ENCODE peak calls at places on chromosomes 5 and 9, in nine cellular contexts. I is heart right ventricle, X is RWPE1, G is suprapubic skin, N is A549, J is mammary epithelial cell, S is adrenal gland, H is tibial nerve, F is Karpas-422. D is an unnamed sample.

GRCh38 chr5:74272019-74272775 is 368.3 kb downstream of the ENC1 start:
- DNase-seq in I (no peak), X (peak; percentile 74), G (no peak), N (peak; percentile 11), J (peak; percentile 42), S (no peak), H (no peak), F (no peak), D (no peak)

GRCh38 chr9:129131300-129132145 is 20.3 kb downstream of the PTPA start:
- DNase-seq in I (peak; percentile 82), X (peak; percentile 89), G (peak; percentile 88), N (peak; percentile 72), J (peak; percentile 50), S (peak; percentile 93), H (peak; percentile 63), F (peak; percentile 92), D (peak; percentile 57)

GRCh38 chr9:92328225-92328624 is 2.5 kb downstream of the CENPP start:
- DNase-seq in I (no peak), X (peak; percentile 53), G (no peak), N (peak; percentile 59), J (peak; percentile 31), S (no peak), H (no peak), F (peak; percentile 72), D (no peak)

GRCh38 chr5:127203818-127204217 is 86.8 kb upstream of the MEGF10 start:
- DNase-seq in I (no peak), X (peak; percentile 55), G (no peak), N (no peak), J (peak; percentile 85), S (no peak), H (no peak), F (no peak), D (no peak)

GRCh38 chr5:122429545-122430327 is 117.7 kb downstream of the SNCAIP start:
- DNase-seq in I (no peak), X (no peak), G (no peak), N (no peak), J (no peak), S (no peak), H (no peak), F (no peak), D (no peak)

GRCh38 chr5:59562756-59563389 is 330.7 kb downstream of the PDE4D start:
- DNase-seq in I (no peak), X (peak; percentile 21), G (no peak), N (peak; percentile 91), J (peak; percentile 46), S (no peak), H (no peak), F (no peak), D (no peak)

GRCh38 chr5:103211858-103212500 is 46.6 kb upstream of the MACIR start:
- DNase-seq in I (no peak), X (no peak), G (no peak), N (no peak), J (no peak), S (no peak), H (no peak), F (no peak), D (no peak)

GRCh38 chr5:117424559-117424958 is 849.9 kb upstream of the SEMA6A start:
- DNase-seq in I (no peak), X (no peak), G (no peak), N (no peak), J (no peak), S (no peak), H (no peak), F (no peak), D (no peak)

GRCh38 chr5:71836084-71836483 is 117.0 kb downstream of the CARTPT start:
- DNase-seq in I (no peak), X (peak; percentile 14), G (no peak), N (peak; percentile 12), J (no peak), S (no peak), H (no peak), F (no peak), D (no peak)

GRCh38 chr5:154179846-154180710 is 10.5 kb upstream of the GALNT10 start:
- DNase-seq in I (no peak), X (peak; percentile 77), G (no peak), N (peak; percentile 69), J (peak; percentile 30), S (peak; percentile 70), H (no peak), F (peak; percentile 82), D (no peak)

GRCh38 chr9:115116620-115117284 is 1.2 kb downstream of the TNC start:
- DNase-seq in I (no peak), X (peak; percentile 50), G (no peak), N (no peak), J (peak; percentile 71), S (no peak), H (no peak), F (no peak), D (no peak)

GRCh38 chr9:111896942-111897830 is 572 bp downstream of the UGCG start:
- DNase-seq in I (peak; percentile 69), X (peak; percentile 56), G (peak; percentile 81), N (peak; percentile 49), J (peak; percentile 53), S (peak; percentile 67), H (peak; percentile 43), F (peak; percentile 60), D (peak; percentile 70)

GRCh38 chr5:172766287-172767104 is 4.5 kb downstream of the DUSP1 start:
- DNase-seq in I (peak; percentile 68), X (peak; percentile 52), G (peak; percentile 96), N (peak; percentile 89), J (peak; percentile 79), S (peak; percentile 96), H (peak; percentile 71), F (no peak), D (peak; percentile 66)
- H3K27ac ChIP-seq in I (peak overlapping the region; percentile 100), X (peak overlapping the region; percentile 95), G (peak overlapping the region; percentile 100), N (peak overlapping the region; percentile 97), J (peak overlapping the region; percentile 95), S (peak overlapping the region; percentile 100), H (peak overlapping the region; percentile 99), F (no peak overlapping the region), D (peak overlapping the region; percentile 99)

GRCh38 chr5:115558388-115558956 is 13.9 kb upstream of the FEM1C start:
- DNase-seq in I (no peak), X (no peak), G (no peak), N (no peak), J (no peak), S (no peak), H (no peak), F (no peak), D (no peak)
- H3K27ac ChIP-seq in I (no peak overlapping the region), X (no peak overlapping the region), G (peak overlapping the region; percentile 28), N (no peak overlapping the region), J (no peak overlapping the region), S (no peak overlapping the region), H (no peak overlapping the region), F (no peak overlapping the region), D (no peak overlapping the region)

DNA sequence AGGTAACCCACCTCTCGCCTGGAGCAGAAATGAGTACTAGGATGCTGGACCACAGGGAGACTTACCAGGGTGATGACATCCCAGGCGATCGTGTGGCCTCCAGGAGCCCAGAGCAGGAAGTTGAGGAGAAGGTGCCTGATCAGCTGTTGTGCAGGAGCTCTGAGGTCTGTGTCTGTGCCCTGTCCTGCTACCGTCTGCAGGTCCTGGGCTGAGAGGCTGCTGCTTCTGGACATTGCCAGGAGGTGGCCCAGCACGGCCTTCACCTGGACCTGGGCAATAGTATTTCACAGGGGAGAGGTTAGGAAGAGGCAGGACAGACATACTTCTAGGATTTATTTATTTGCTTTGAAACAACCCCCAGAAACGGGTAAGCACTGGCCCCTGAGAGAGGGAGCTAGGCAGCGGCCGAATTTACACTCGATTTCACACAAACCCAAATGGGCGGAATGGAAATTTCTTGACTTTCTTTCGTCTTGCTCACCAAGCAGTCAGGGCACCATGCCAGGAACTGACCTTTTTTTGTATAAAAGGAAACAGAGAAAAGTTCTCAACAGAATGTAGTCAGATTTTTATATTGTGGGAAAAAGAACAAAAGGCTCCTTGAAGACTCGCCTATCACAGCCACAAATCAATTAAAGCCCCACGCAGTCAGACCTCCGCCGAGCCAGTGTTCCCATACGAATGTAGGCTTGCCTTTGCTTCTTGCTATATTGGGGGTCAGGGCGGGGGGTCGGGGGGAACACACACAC is 210.3 kb downstream of the FANCC start:
- DNase-seq in I (no peak), X (no peak), G (peak; percentile 53), N (no peak), J (no peak), S (no peak), H (peak; percentile 69), F (no peak), D (no peak)
- H3K27ac ChIP-seq in I (no peak overlapping the region), X (peak overlapping the region; percentile 49), G (peak overlapping the region; percentile 51), N (no peak overlapping the region), J (no peak overlapping the region), S (peak overlapping the region; percentile 39), H (peak overlapping the region; percentile 67), F (no peak overlapping the region), D (peak overlapping the region; percentile 75)

GRCh38 chr9:75990905-75991304 is 100.4 kb downstream of the PCSK5 start:
- DNase-seq in I (no peak), X (no peak), G (no peak), N (no peak), J (no peak), S (no peak), H (no peak), F (no peak), D (no peak)
- H3K27ac ChIP-seq in I (no peak overlapping the region), X (no peak overlapping the region), G (no peak overlapping the region), N (no peak overlapping the region), J (no peak overlapping the region), S (no peak overlapping the region), H (no peak overlapping the region), F (no peak overlapping the region), D (no peak overlapping the region)

GRCh38 chr9:131190191-131190590 is 64.8 kb downstream of the NUP214 start:
- DNase-seq in I (no peak), X (peak; percentile 46), G (no peak), N (no peak), J (peak; percentile 63), S (no peak), H (no peak), F (no peak), D (no peak)
- H3K27ac ChIP-seq in I (no peak overlapping the region), X (no peak overlapping the region), G (no peak overlapping the region), N (no peak overlapping the region), J (peak overlapping the region; percentile 83), S (no peak overlapping the region), H (no peak overlapping the region), F (no peak overlapping the region), D (no peak overlapping the region)

DNA sequence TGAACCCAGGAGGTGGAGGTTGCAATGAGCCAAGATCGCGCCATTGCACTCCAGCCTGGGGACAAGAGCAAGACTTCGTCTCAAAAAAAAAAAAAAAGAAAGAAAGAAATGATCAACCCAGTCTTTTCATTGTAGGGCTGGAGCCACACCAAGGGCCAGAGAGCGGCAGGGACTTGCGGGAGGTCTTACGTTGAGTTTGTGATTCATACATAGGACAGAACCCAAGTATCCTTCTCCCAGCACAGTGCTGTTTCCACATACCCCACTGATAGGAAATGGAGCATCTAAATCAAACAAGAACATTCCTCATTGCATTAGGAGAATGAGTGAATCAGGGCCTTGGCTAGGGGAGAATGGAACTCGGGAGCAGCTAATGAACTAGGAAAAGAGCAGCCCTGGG is 3.5 kb upstream of the TNIP1 start:
- DNase-seq in I (no peak), X (no peak), G (no peak), N (no peak), J (no peak), S (no peak), H (no peak), F (no peak), D (no peak)
- H3K27ac ChIP-seq in I (no peak overlapping the region), X (no peak overlapping the region), G (no peak overlapping the region), N (peak overlapping the region; percentile 98), J (peak overlapping the region; percentile 70), S (no peak overlapping the region), H (no peak overlapping the region), F (no peak overlapping the region), D (no peak overlapping the region)

GRCh38 chr5:175696855-175697198 is 39.0 kb downstream of the HRH2 start:
- DNase-seq in I (no peak), X (no peak), G (no peak), N (no peak), J (no peak), S (no peak), H (no peak), F (no peak), D (no peak)
- H3K27ac ChIP-seq in I (no peak overlapping the region), X (no peak overlapping the region), G (no peak overlapping the region), N (no peak overlapping the region), J (no peak overlapping the region), S (no peak overlapping the region), H (no peak overlapping the region), F (no peak overlapping the region), D (peak overlapping the region; percentile 82)